ENCODE peak calls at places on chromosomes 2 and 18, in seven cellular contexts. R is endothelial cell; U is CD8-positive, alpha-beta T cell; L is ACHN; D is GM12865; J is AG09309; E is heart left ventricle. W is an unnamed sample.
A peak's percentile ranks its signal among the peaks of the same experiment; 100 is the strongest.

GRCh38 chr2:78408795-78409118 is 616.7 kb upstream of the REG3G start:
- DNase-seq in D (no peak), U (no peak), E (no peak), R (no peak), J (no peak), L (no peak), W (no peak)

GRCh38 chr2:138059967-138060635 is 95.8 kb downstream of the HNMT start:
- DNase-seq in U (no peak), D (no peak), J (peak; percentile 46), R (no peak), E (peak; percentile 65), L (no peak), W (peak; percentile 62)

GRCh38 chr2:88448248-88448647 is 4.2 kb downstream of the FOXI3 start:
- DNase-seq in E (no peak), L (no peak), D (no peak), U (no peak), R (no peak), J (no peak), W (no peak)

GRCh38 chr18:60017371-60017770 is 117.6 kb downstream of the PMAIP1 start:
- DNase-seq in R (no peak), J (no peak), L (no peak), U (no peak), D (no peak), E (no peak), W (no peak)

GRCh38 chr2:1032030-1032429 is 81.4 kb downstream of the SNTG2 start:
- DNase-seq in U (no peak), L (no peak), R (no peak), E (no peak), J (no peak), D (no peak), W (no peak)

GRCh38 chr2:190343500-190344274 is at the start of gene INPP1:
- DNase-seq in R (peak; percentile 56), J (no peak), L (peak; percentile 67), E (peak; percentile 85), U (peak; percentile 62), D (peak; percentile 57), W (no peak)

GRCh38 chr18:21513741-21514140 is 86.8 kb downstream of the ESCO1 start:
- DNase-seq in D (no peak), L (no peak), E (no peak), R (no peak), U (no peak), J (no peak), W (no peak)

GRCh38 chr2:12352891-12353290 is 363.8 kb upstream of the TRIB2 start:
- DNase-seq in U (no peak), J (no peak), E (no peak), R (no peak), D (no peak), L (no peak), W (no peak)

GRCh38 chr2:203690110-203691047 is 16.1 kb upstream of the CD28 start:
- DNase-seq in J (no peak), E (no peak), U (no peak), L (no peak), R (no peak), D (no peak), W (no peak)

GRCh38 chr2:150570712-150571111 is 83.2 kb upstream of the RND3 start:
- DNase-seq in R (no peak), L (peak; percentile 82), U (no peak), J (peak; percentile 62), E (no peak), D (no peak), W (no peak)